ENCODE peak calls at places on chromosomes 12 and 14, in five cellular contexts. M, Q, H, A and K are unnamed samples.

GRCh38 chr14:69137456-69138188 is 15.3 kb downstream of the DCAF5 start:
- ATAC-seq in M (peak; percentile 93), Q (no peak), H (peak; percentile 13), A (no peak), K (no peak)

GRCh38 chr12:52662093-52663006 is 10.3 kb upstream of the KRT2 start:
- ATAC-seq in M (no peak), Q (no peak), H (peak; percentile 96), A (no peak), K (no peak)

GRCh38 chr14:19947413-19948090 is 16.8 kb downstream of the OR4K1 start:
- ATAC-seq in M (no peak), Q (peak; percentile 77), H (peak; percentile 67), A (no peak), K (no peak)

GRCh38 chr14:104304451-104305351 is 166.3 kb downstream of the KIF26A start:
- ATAC-seq in M (no peak), Q (no peak), H (no peak), A (no peak), K (no peak)

GRCh38 chr12:27709932-27710591 is 570 bp upstream of the MRPS35 start:
- ATAC-seq in M (peak; percentile 48), Q (peak; percentile 70), H (peak; percentile 37), A (peak; percentile 64), K (peak; percentile 65)

GRCh38 chr12:132730353-132730752 is 19.7 kb downstream of the PGAM5 start:
- ATAC-seq in M (no peak), Q (no peak), H (no peak), A (no peak), K (no peak)

GRCh38 chr14:65318636-65319506 is 93.7 kb upstream of the FUT8 start:
- ATAC-seq in M (peak; percentile 74), Q (no peak), H (no peak), A (no peak), K (no peak)

GRCh38 chr14:33714527-33715222 is 236.2 kb downstream of the EGLN3 start:
- ATAC-seq in M (no peak), Q (no peak), H (no peak), A (no peak), K (no peak)

GRCh38 chr14:70822706-70823185 is 13.4 kb upstream of the MAP3K9 start:
- ATAC-seq in M (peak; percentile 5), Q (peak; percentile 64), H (peak; percentile 25), A (no peak), K (peak; percentile 25)

GRCh38 chr12:52390739-52391617 is 5.5 kb upstream of the KRT84 start:
- ATAC-seq in M (peak; percentile 62), Q (peak; percentile 77), H (peak; percentile 79), A (peak; percentile 37), K (no peak)

GRCh38 chr12:65510584-65511050 is 232.1 kb downstream of the MSRB3 start:
- ATAC-seq in M (no peak), Q (peak; percentile 96), H (no peak), A (no peak), K (no peak)

GRCh38 chr12:108720757-108721514 is 10.4 kb downstream of the CORO1C start:
- ATAC-seq in M (no peak), Q (peak; percentile 20), H (peak; percentile 12), A (no peak), K (peak; percentile 46)

GRCh38 chr12:10567813-10568212 is 45.6 kb downstream of the MAGOHB start:
- ATAC-seq in M (no peak), Q (no peak), H (no peak), A (no peak), K (no peak)

GRCh38 chr12:9793774-9794395 is 33.2 kb upstream of the CD69 start:
- ATAC-seq in M (no peak), Q (no peak), H (no peak), A (no peak), K (no peak)

GRCh38 chr14:69451941-69452340 is 32.6 kb upstream of the PLEKHD1 start:
- ATAC-seq in M (no peak), Q (no peak), H (no peak), A (no peak), K (no peak)

GRCh38 chr14:68547305-68548193 is 245.3 kb downstream of the ZFP36L1 start:
- ATAC-seq in M (no peak), Q (no peak), H (no peak), A (peak; percentile 65), K (peak; percentile 83)

GRCh38 chr12:101680647-101681046 is 16.8 kb upstream of the CHPT1 start:
- ATAC-seq in M (no peak), Q (no peak), H (no peak), A (no peak), K (no peak)

GRCh38 chr12:33472299-33472698 is 32.7 kb upstream of the SYT10 start:
- ATAC-seq in M (no peak), Q (no peak), H (no peak), A (no peak), K (no peak)

GRCh38 chr14:68401320-68401719 is 391.5 kb downstream of the ZFP36L1 start:
- ATAC-seq in M (no peak), Q (no peak), H (peak; percentile 65), A (no peak), K (peak; percentile 20)

GRCh38 chr14:48853159-48853558 is 733.0 kb downstream of the RPS29 start:
- ATAC-seq in M (no peak), Q (no peak), H (no peak), A (no peak), K (no peak)

GRCh38 chr14:32657081-32657480 is 281.6 kb upstream of the NPAS3 start:
- ATAC-seq in M (peak; percentile 83), Q (peak; percentile 60), H (peak; percentile 68), A (peak; percentile 69), K (peak; percentile 55)

GRCh38 chr12:109264095-109264942 is 44.8 kb downstream of the FOXN4 start:
- ATAC-seq in M (peak; percentile 99), Q (peak; percentile 95), H (peak; percentile 99), A (no peak), K (peak; percentile 78)

GRCh38 chr14:22071001-22071400 is 397.4 kb upstream of the OR4E1 start:
- ATAC-seq in M (peak; percentile 97), Q (peak; percentile 31), H (no peak), A (no peak), K (no peak)

GRCh38 chr12:70994217-70994788 is 73.8 kb upstream of the PTPRR start:
- ATAC-seq in M (no peak), Q (no peak), H (no peak), A (peak; percentile 43), K (peak; percentile 92)

GRCh38 chr12:15180325-15180724 is 40.9 kb downstream of the RERG start:
- ATAC-seq in M (no peak), Q (no peak), H (no peak), A (no peak), K (no peak)

GRCh38 chr12:113392563-113392962 is 11.1 kb downstream of the SDS start:
- ATAC-seq in M (no peak), Q (no peak), H (no peak), A (no peak), K (no peak)

GRCh38 chr12:44859998-44860689 is 16.0 kb downstream of the NELL2 start:
- ATAC-seq in M (no peak), Q (no peak), H (no peak), A (no peak), K (no peak)

GRCh38 chr14:94213741-94214140 is 39.6 kb downstream of the PPP4R4 start:
- ATAC-seq in M (no peak), Q (no peak), H (no peak), A (no peak), K (no peak)

GRCh38 chr14:77260631-77261030 is 10.4 kb downstream of the NGB start:
- ATAC-seq in M (no peak), Q (no peak), H (no peak), A (no peak), K (no peak)

GRCh38 chr12:109961201-109961600 is 35.0 kb downstream of the GIT2 start:
- ATAC-seq in M (no peak), Q (no peak), H (no peak), A (no peak), K (no peak)

GRCh38 chr12:68317047-68317667 is 15.0 kb downstream of the MDM1 start:
- ATAC-seq in M (peak; percentile 51), Q (no peak), H (no peak), A (no peak), K (no peak)

GRCh38 chr14:24262821-24263733 is at the start of gene TGM1:
- ATAC-seq in M (peak; percentile 36), Q (peak; percentile 1), H (peak; percentile 76), A (no peak), K (no peak)

GRCh38 chr14:92649066-92649465 is 99.4 kb downstream of the LGMN start:
- ATAC-seq in M (no peak), Q (no peak), H (no peak), A (no peak), K (no peak)

GRCh38 chr14:92644601-92645515 is 103.6 kb downstream of the LGMN start:
- ATAC-seq in M (no peak), Q (no peak), H (no peak), A (no peak), K (no peak)

GRCh38 chr14:92645841-92646478 is 102.5 kb downstream of the LGMN start:
- ATAC-seq in M (no peak), Q (no peak), H (no peak), A (no peak), K (no peak)

GRCh38 chr14:92647499-92648279 is 100.7 kb downstream of the LGMN start:
- ATAC-seq in M (no peak), Q (no peak), H (no peak), A (no peak), K (no peak)

GRCh38 chr14:92646952-92647461 is 101.4 kb downstream of the LGMN start:
- ATAC-seq in M (no peak), Q (no peak), H (no peak), A (no peak), K (peak; percentile 70)
- TF ChIP-seq POLR2AphosphoS5 in M (no peak), Q (no peak), H (no peak), A (peak; percentile 44), K (peak; percentile 84)

GRCh38 chr12:92403210-92404175 is 257.8 kb upstream of the BTG1 start:
- ATAC-seq in M (peak; percentile 85), Q (no peak), H (peak; percentile 80), A (no peak), K (no peak)
- H3K27ac ChIP-seq in M (peak overlapping the region; percentile 98), Q (no peak overlapping the region), H (peak overlapping the region; percentile 45), A (peak overlapping the region; percentile 9), K (no peak overlapping the region)

DNA sequence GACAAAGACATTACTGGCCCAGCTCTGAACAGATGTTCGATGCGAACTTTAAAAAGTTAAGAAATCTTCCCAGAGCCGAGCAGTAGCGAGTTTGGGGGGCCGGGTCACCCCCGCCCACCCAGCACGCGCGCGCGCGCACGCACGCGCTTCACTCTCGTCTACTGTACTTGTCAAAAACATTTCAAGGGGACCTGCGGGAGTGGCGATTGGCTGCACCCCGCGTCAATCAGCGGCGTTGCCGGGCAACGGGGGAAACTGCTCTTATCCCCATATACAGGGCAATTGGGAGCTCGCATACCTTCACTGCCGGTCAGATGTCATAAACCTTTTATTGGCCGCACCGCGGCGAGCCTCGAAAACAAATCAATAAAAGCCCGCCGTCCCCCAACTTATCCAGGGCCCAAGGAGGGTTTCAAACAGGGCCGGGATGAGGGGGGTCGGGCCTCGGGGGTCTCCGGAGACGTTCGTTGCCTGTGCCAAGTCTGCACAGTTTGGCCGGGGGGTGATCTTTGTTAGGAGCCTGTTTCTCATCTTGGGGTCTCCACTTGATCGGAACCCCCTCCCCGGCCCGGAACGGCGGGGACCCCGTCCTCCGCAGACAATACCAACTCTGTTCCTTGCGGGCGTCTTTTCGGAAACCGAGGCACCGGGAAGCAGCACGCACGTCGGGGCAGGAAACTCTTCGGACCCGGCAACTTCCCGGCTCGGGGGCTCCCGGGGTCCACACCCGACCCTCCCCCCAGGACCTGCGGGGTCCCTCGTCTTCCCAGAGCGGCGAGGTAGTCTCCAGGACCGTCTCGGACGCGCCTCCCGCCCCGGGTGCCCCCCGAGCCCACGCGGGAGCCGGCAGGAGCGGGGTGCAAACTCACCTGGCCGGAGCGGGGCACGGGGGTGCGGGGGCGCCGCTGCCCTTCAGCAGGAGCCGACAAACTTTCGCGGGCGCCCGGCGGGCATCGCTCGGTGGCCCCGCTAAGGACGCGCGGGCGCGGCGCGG is 734 bp downstream of the FOXN3 start:
- ATAC-seq in M (peak; percentile 85), Q (peak; percentile 87), H (peak; percentile 96), A (peak; percentile 91), K (peak; percentile 85)
- TF ChIP-seq EP300 in M (no peak), Q (no peak), H (no peak), A (no peak), K (no peak)

GRCh38 chr12:96770239-96770780 is 136.7 kb upstream of the NEDD1 start:
- ATAC-seq in M (no peak), Q (no peak), H (no peak), A (no peak), K (no peak)
- TF ChIP-seq POLR2AphosphoS5 in M (no peak), Q (no peak), H (no peak), A (no peak), K (no peak)